ENCODE peak calls at places on chromosome 18, in ten cellular contexts. X, Y, D, J, O, L, B, Z, T and U are unnamed samples.

GRCh38 chr18:8084160-8084559 is 517.0 kb downstream of the PTPRM start:
- DNase-seq in X (no peak), Y (no peak), D (peak), J (peak), O (no peak), L (peak), B (peak), Z (peak), T (peak), U (peak)

GRCh38 chr18:55457028-55457427 is 131.0 kb downstream of the TCF4 start:
- DNase-seq in X (no peak), Y (no peak), D (no peak), J (no peak), O (no peak), L (no peak), B (no peak), Z (no peak), T (no peak), U (no peak)

GRCh38 chr18:34219651-34220050 is 5.1 kb downstream of the NOL4 start:
- DNase-seq in X (no peak), Y (no peak), D (no peak), J (no peak), O (no peak), L (no peak), B (no peak), Z (no peak), T (no peak), U (no peak)

GRCh38 chr18:25042641-25043051 is 309.3 kb downstream of the ZNF521 start:
- DNase-seq in X (no peak), Y (no peak), D (no peak), J (no peak), O (no peak), L (no peak), B (no peak), Z (no peak), T (no peak), U (no peak)

GRCh38 chr18:58831610-58832009 is 33.1 kb upstream of the ZNF532 start:
- DNase-seq in X (no peak), Y (no peak), D (no peak), J (peak), O (no peak), L (no peak), B (no peak), Z (peak), T (peak), U (peak)

GRCh38 chr18:45321520-45321919 is 293.8 kb upstream of the SLC14A2 start:
- DNase-seq in X (peak), Y (peak), D (no peak), J (no peak), O (peak), L (no peak), B (no peak), Z (no peak), T (no peak), U (no peak)

GRCh38 chr18:64110692-64111480 is 38.0 kb downstream of the LINC00305 start:
- DNase-seq in X (no peak), Y (no peak), D (no peak), J (no peak), O (no peak), L (no peak), B (no peak), Z (no peak), T (no peak), U (no peak)

GRCh38 chr18:39660141-39660540 is 2094.5 kb upstream of the CELF4 start:
- DNase-seq in X (no peak), Y (no peak), D (no peak), J (peak), O (no peak), L (no peak), B (no peak), Z (peak), T (no peak), U (peak)

GRCh38 chr18:39500320-39500719 is 1934.7 kb upstream of the CELF4 start:
- DNase-seq in X (no peak), Y (no peak), D (no peak), J (no peak), O (no peak), L (no peak), B (no peak), Z (no peak), T (no peak), U (no peak)

GRCh38 chr18:63091671-63092364 is 227.8 kb downstream of the BCL2 start:
- DNase-seq in X (no peak), Y (no peak), D (no peak), J (no peak), O (no peak), L (no peak), B (no peak), Z (no peak), T (no peak), U (no peak)

GRCh38 chr18:6281874-6282273 is 132.8 kb downstream of the L3MBTL4 start:
- DNase-seq in X (peak), Y (no peak), D (no peak), J (no peak), O (no peak), L (no peak), B (no peak), Z (no peak), T (no peak), U (no peak)

GRCh38 chr18:51861041-51861440 is 479.0 kb upstream of the DCC start:
- DNase-seq in X (no peak), Y (no peak), D (no peak), J (no peak), O (no peak), L (no peak), B (no peak), Z (no peak), T (no peak), U (no peak)

GRCh38 chr18:3607309-3608098 is 157.5 kb downstream of the TGIF1 start:
- DNase-seq in X (no peak), Y (no peak), D (no peak), J (no peak), O (no peak), L (no peak), B (no peak), Z (no peak), T (no peak), U (no peak)

GRCh38 chr18:79599503-79599931 is 80.1 kb upstream of the CTDP1 start:
- DNase-seq in X (no peak), Y (no peak), D (no peak), J (peak), O (peak), L (no peak), B (no peak), Z (peak), T (peak), U (peak)

GRCh38 chr18:22628795-22629194 is 211.1 kb upstream of the CTAGE1 start:
- DNase-seq in X (no peak), Y (no peak), D (no peak), J (no peak), O (no peak), L (no peak), B (no peak), Z (no peak), T (no peak), U (no peak)

GRCh38 chr18:58310517-58310916 is 266.5 kb downstream of the NEDD4L start:
- DNase-seq in X (peak), Y (peak), D (no peak), J (no peak), O (peak), L (no peak), B (no peak), Z (no peak), T (no peak), U (peak)

GRCh38 chr18:35267809-35268208 is 22.2 kb downstream of the ZSCAN30 start:
- DNase-seq in X (no peak), Y (peak), D (no peak), J (no peak), O (peak), L (no peak), B (no peak), Z (no peak), T (no peak), U (no peak)

GRCh38 chr18:75031717-75032317 is 177.1 kb downstream of the PTGR3 start:
- DNase-seq in X (no peak), Y (no peak), D (no peak), J (peak), O (no peak), L (no peak), B (no peak), Z (peak), T (peak), U (no peak)

GRCh38 chr18:75551071-75551470 is 123.6 kb upstream of the SMIM21 start:
- DNase-seq in X (no peak), Y (no peak), D (no peak), J (no peak), O (no peak), L (no peak), B (no peak), Z (no peak), T (no peak), U (no peak)

GRCh38 chr18:54284967-54285785 is 15.9 kb downstream of the POLI start:
- DNase-seq in X (no peak), Y (peak), D (no peak), J (peak), O (peak), L (no peak), B (no peak), Z (peak), T (peak), U (peak)

GRCh38 chr18:50287028-50287440 is 458 bp downstream of the CXXC1 start:
- DNase-seq in X (no peak), Y (peak), D (no peak), J (no peak), O (no peak), L (peak), B (no peak), Z (no peak), T (no peak), U (no peak)

GRCh38 chr18:12839526-12840196 is 44.4 kb downstream of the PTPN2 start:
- DNase-seq in X (no peak), Y (no peak), D (no peak), J (no peak), O (no peak), L (no peak), B (peak), Z (no peak), T (peak), U (peak)

GRCh38 chr18:31778391-31778950 is 17.8 kb upstream of the SLC25A52 start:
- DNase-seq in X (no peak), Y (no peak), D (no peak), J (no peak), O (no peak), L (no peak), B (no peak), Z (no peak), T (no peak), U (no peak)

GRCh38 chr18:58562146-58562998 is 66.5 kb downstream of the ALPK2 start:
- DNase-seq in X (no peak), Y (no peak), D (no peak), J (no peak), O (no peak), L (no peak), B (no peak), Z (peak), T (no peak), U (peak)

GRCh38 chr18:79818036-79818435 is 20.3 kb downstream of the KCNG2 start:
- DNase-seq in X (no peak), Y (no peak), D (no peak), J (no peak), O (no peak), L (no peak), B (no peak), Z (no peak), T (no peak), U (peak)

GRCh38 chr18:77112161-77112801 is 20.3 kb downstream of the MBP start:
- DNase-seq in X (no peak), Y (no peak), D (peak), J (no peak), O (peak), L (no peak), B (no peak), Z (no peak), T (no peak), U (no peak)

GRCh38 chr18:42306208-42306980 is 351.4 kb downstream of the PIK3C3 start:
- DNase-seq in X (no peak), Y (no peak), D (no peak), J (peak), O (no peak), L (no peak), B (no peak), Z (no peak), T (no peak), U (no peak)

GRCh38 chr18:46916551-46917107 is 678 bp downstream of the PIAS2 start:
- DNase-seq in X (peak), Y (no peak), D (peak), J (peak), O (no peak), L (no peak), B (peak), Z (peak), T (peak), U (peak)

GRCh38 chr18:12540751-12541150 is 117.2 kb downstream of the SPIRE1 start:
- DNase-seq in X (no peak), Y (no peak), D (no peak), J (no peak), O (no peak), L (no peak), B (no peak), Z (no peak), T (no peak), U (no peak)

GRCh38 chr18:78898635-78899034 is 81.0 kb upstream of the SALL3 start:
- DNase-seq in X (no peak), Y (no peak), D (no peak), J (no peak), O (no peak), L (no peak), B (no peak), Z (no peak), T (no peak), U (no peak)

GRCh38 chr18:79961527-79962291 is 2.7 kb upstream of the HSBP1L1 start:
- DNase-seq in X (no peak), Y (no peak), D (no peak), J (no peak), O (no peak), L (no peak), B (no peak), Z (no peak), T (no peak), U (no peak)

GRCh38 chr18:58785870-58786269 is 78.8 kb upstream of the ZNF532 start:
- DNase-seq in X (no peak), Y (no peak), D (no peak), J (no peak), O (no peak), L (no peak), B (no peak), Z (no peak), T (no peak), U (no peak)